ENCODE peak calls at places on chromosome X, in four cellular contexts. One of them, this sample, is unnamed.

GRCh38 chrX:135327299-135327698 is 18.0 kb downstream of the ETDC start:
- DNase-seq in HCT116: no peak
- DNase-seq in K562: no peak
- DNase-seq in HepG2: no peak
- DNase-seq in this sample: no peak

GRCh38 chrX:131322646-131323045 is 33.5 kb upstream of the IGSF1 start:
- DNase-seq in HCT116: no peak
- DNase-seq in HepG2: no peak
- DNase-seq in K562: no peak
- DNase-seq in this sample: no peak

GRCh38 chrX:144335402-144335801 is 451.5 kb downstream of the UBE2NL start:
- DNase-seq in K562: no peak
- DNase-seq in HepG2: no peak
- DNase-seq in HCT116: no peak
- DNase-seq in this sample: no peak

GRCh38 chrX:145178268-145178667 is 69.0 kb upstream of the SPANXN1 start:
- DNase-seq in HepG2: no peak
- DNase-seq in K562: peak
- DNase-seq in HCT116: no peak
- DNase-seq in this sample: no peak

GRCh38 chrX:110408949-110409588 is 50.4 kb downstream of the RTL9 start:
- DNase-seq in HCT116: no peak
- DNase-seq in K562: no peak
- DNase-seq in HepG2: no peak
- DNase-seq in this sample: no peak

GRCh38 chrX:23334871-23335599 is 386 bp downstream of the PTCHD1 start:
- DNase-seq in K562: no peak
- DNase-seq in HepG2: no peak
- DNase-seq in HCT116: no peak
- DNase-seq in this sample: no peak

GRCh38 chrX:39972340-39972739 is 125.4 kb downstream of the BCOR start:
- DNase-seq in HepG2: no peak
- DNase-seq in K562: no peak
- DNase-seq in HCT116: no peak
- DNase-seq in this sample: no peak

GRCh38 chrX:45722471-45722870 is 521.8 kb upstream of the DIPK2B start:
- DNase-seq in K562: no peak
- DNase-seq in HepG2: no peak
- DNase-seq in HCT116: no peak
- DNase-seq in this sample: no peak

GRCh38 chrX:23035493-23035892 is 35.7 kb downstream of the DDX53 start:
- DNase-seq in K562: no peak
- DNase-seq in HCT116: no peak
- DNase-seq in HepG2: no peak
- DNase-seq in this sample: no peak

GRCh38 chrX:39953027-39953426 is 144.7 kb downstream of the BCOR start:
- DNase-seq in HCT116: no peak
- DNase-seq in HepG2: no peak
- DNase-seq in K562: no peak
- DNase-seq in this sample: no peak

GRCh38 chrX:106898462-106898861 is 4.7 kb downstream of the RIPPLY1 start:
- DNase-seq in HepG2: peak
- DNase-seq in HCT116: no peak
- DNase-seq in K562: peak
- DNase-seq in this sample: no peak

GRCh38 chrX:133838761-133839676 is 146.4 kb downstream of the GPC3 start:
- DNase-seq in HepG2: no peak
- DNase-seq in K562: peak
- DNase-seq in HCT116: peak
- DNase-seq in this sample: peak

DNA sequence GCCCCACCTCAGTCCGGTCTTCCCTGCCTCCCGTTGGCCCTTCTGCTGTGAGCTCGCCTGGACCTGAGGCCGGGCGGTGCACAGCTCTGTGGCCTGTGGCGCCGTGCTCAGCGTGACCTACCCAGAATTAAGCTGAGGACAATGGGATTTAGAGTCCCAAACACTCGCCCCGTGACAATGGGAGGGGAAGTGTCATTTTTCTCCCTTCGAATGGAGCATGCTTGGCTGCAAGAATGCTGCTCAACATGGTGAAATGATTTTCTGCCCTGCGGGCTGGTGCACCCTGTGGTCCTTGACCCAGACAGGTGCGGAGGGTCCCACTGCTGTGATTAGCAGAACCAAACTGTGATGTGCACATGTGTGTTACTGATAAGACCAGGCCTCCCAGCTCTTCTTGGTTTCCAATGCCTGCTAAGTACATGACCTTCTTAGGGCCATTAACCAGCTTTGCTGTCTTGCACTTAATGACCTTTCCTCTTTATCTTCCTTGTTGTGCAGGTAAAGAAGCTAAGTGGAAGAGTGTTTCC is 772 bp downstream of the EOLA1 start:
- DNase-seq in HepG2: no peak
- DNase-seq in K562: peak
- DNase-seq in HCT116: no peak
- DNase-seq in this sample: no peak
- H3K4me3 ChIP-seq in HepG2: peak
- H3K4me3 ChIP-seq in K562: peak
- H3K4me3 ChIP-seq in HCT116: peak
- H3K4me3 ChIP-seq in this sample: peak

GRCh38 chrX:56764975-56765791 is 36.1 kb downstream of the NBDY start:
- DNase-seq in HepG2: no peak
- DNase-seq in HCT116: no peak
- DNase-seq in K562: no peak
- DNase-seq in this sample: no peak

GRCh38 chrX:56765816-56766553 is 36.9 kb downstream of the NBDY start:
- DNase-seq in HepG2: no peak
- DNase-seq in K562: no peak
- DNase-seq in HCT116: no peak
- DNase-seq in this sample: no peak

GRCh38 chrX:56763556-56764152 is 34.6 kb downstream of the NBDY start:
- DNase-seq in HCT116: no peak
- DNase-seq in HepG2: peak
- DNase-seq in K562: no peak
- DNase-seq in this sample: no peak

GRCh38 chrX:56762707-56763555 is 33.9 kb downstream of the NBDY start:
- DNase-seq in HepG2: no peak
- DNase-seq in K562: no peak
- DNase-seq in HCT116: no peak
- DNase-seq in this sample: no peak

DNA sequence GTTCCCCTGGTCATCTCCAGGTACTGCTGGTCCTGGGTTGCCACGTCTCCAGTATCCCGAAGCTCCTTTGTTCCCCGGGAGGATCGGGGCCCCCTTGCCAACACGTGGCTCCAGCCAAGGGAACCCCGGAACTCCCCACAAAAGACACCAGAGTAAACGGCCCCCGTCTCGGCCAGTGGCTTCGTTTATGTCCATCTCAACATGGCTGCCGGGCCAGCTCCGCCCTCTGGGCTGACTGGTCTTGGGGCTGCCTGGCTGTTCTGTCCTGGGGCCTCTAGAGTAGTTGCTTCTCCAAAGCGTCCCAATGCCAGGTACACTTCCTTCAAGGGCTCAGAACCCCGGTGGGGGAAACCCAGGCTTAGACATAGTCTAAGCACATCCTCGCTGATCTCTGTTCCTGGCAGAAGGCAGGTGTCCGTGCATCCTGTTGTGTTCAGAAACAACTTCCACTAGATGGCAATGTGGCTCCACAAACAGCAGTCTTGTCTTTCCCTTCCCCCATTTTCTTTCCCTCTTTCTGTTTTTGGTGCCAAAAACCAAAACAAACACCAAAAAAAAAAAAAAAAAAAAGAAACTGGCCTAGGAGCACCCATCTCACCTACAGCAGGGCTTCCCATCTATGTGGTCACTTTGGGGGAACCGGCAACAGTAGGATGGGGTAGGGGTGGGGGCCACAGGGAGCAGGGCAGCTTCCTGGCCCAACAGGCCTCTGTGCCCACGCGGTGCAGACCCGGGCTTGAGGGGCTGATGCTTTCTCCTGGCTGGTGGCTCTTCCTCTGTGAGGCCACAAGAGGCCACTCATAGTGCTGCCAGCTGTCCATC is 35.3 kb downstream of the NBDY start:
- DNase-seq in HepG2: peak
- DNase-seq in K562: peak
- DNase-seq in HCT116: peak
- DNase-seq in this sample: peak
- TF ChIP-seq TCF7L2 in HepG2: no peak
- TF ChIP-seq TCF7L2 in K562: no peak
- TF ChIP-seq TCF7L2 in HCT116: no peak
- TF ChIP-seq TCF7L2 in this sample: no peak

GRCh38 chrX:69161786-69162349 is 3.4 kb downstream of the PJA1 start:
- DNase-seq in HepG2: no peak
- DNase-seq in K562: no peak
- DNase-seq in HCT116: no peak
- DNase-seq in this sample: no peak
- H3K4me3 ChIP-seq in HepG2: no peak
- H3K4me3 ChIP-seq in K562: no peak
- H3K4me3 ChIP-seq in HCT116: no peak
- H3K4me3 ChIP-seq in this sample: no peak

GRCh38 chrX:53605004-53605403 is 81.5 kb downstream of the HUWE1 start:
- DNase-seq in K562: no peak
- DNase-seq in HepG2: no peak
- DNase-seq in HCT116: no peak
- DNase-seq in this sample: no peak
- TF ChIP-seq TCF7L2 in K562: no peak
- TF ChIP-seq TCF7L2 in HepG2: no peak
- TF ChIP-seq TCF7L2 in HCT116: no peak
- TF ChIP-seq TCF7L2 in this sample: no peak

DNA sequence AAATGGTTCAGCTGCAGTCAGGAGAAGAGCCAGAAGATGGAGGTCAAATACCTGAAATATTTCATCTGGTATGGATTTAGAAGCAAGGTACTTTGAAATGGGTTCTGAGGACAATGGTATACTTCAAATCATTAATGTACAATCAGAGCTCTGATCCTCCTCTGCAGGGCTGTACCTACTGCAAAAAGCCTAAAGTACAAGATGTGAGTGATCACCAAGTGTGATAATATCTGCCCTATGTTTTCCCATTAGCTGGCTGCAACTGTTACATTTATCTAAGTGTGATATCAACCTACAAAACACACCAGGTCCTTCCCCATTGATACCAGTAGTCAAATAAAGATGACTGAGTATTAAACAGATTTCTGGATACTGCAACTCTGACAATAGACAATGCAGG is 25.1 kb downstream of the HDX start:
- DNase-seq in HepG2: no peak
- DNase-seq in K562: no peak
- DNase-seq in HCT116: no peak
- DNase-seq in this sample: no peak
- H3K4me3 ChIP-seq in HepG2: no peak
- H3K4me3 ChIP-seq in K562: no peak
- H3K4me3 ChIP-seq in HCT116: no peak
- H3K4me3 ChIP-seq in this sample: no peak

GRCh38 chrX:78199851-78200250 is 60.4 kb upstream of the TAF9B start:
- DNase-seq in HepG2: peak
- DNase-seq in K562: peak
- DNase-seq in HCT116: peak
- DNase-seq in this sample: no peak
- TF ChIP-seq TCF7L2 in HepG2: no peak
- TF ChIP-seq TCF7L2 in K562: no peak
- TF ChIP-seq TCF7L2 in HCT116: no peak
- TF ChIP-seq TCF7L2 in this sample: no peak

GRCh38 chrX:47413179-47413594 is 42.8 kb downstream of the ZNF157 start:
- DNase-seq in HCT116: no peak
- DNase-seq in K562: no peak
- DNase-seq in HepG2: no peak
- DNase-seq in this sample: no peak
- H3K4me3 ChIP-seq in HCT116: no peak
- H3K4me3 ChIP-seq in K562: no peak
- H3K4me3 ChIP-seq in HepG2: no peak
- H3K4me3 ChIP-seq in this sample: no peak

DNA sequence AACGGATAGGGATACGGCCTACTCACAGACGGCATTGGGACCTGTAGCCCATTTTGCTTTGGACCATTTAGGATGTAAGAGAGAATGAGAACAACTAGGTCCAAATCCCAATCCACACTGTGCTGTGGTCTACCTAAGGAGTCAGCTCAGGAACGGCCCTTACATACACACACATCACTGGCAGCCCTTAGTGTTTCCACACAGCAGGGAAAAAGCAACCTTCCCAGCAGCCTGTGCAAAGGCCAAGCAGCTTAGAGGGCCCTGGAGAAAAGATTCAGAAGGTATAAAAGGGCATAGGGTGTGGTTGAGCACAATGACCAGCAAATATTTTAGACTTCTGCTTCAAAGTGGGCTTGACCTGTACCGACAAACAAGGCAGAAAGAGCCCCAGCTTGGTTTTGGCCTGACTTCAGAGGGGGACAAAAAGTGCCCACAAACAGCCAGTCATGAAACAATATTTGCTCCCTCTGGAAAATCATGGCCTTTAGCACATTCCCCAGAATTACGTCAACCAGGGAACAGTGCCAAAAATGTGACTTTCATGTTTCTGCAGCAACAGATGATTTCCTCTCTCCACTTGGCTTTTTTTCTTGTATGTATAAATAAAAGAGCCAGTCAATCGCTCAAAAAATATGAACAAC is 359.5 kb upstream of the FGF16 start:
- DNase-seq in HepG2: peak
- DNase-seq in K562: no peak
- DNase-seq in HCT116: no peak
- DNase-seq in this sample: no peak
- TF ChIP-seq TCF7L2 in HepG2: peak
- TF ChIP-seq TCF7L2 in K562: no peak
- TF ChIP-seq TCF7L2 in HCT116: no peak
- TF ChIP-seq TCF7L2 in this sample: no peak

DNA sequence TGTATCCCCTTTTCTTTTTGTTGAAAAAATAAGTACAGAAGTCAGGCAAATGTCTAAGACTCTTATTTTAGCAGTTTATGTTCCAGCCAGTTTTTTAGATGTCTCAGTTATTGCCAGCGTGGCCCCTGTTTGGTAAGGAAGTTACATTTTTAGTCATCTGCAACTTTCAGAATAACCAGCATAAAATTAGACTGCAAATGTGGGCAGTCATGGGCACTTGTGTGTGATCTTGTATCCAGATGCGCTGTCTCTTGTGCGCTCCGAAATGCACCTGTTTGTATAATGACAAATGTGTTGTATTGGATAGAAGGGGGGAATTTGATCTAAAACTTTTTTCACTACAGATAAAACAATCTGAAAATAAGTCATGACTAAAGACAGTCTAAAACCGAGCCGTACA is 44.3 kb upstream of the CLCN4 start:
- DNase-seq in HepG2: no peak
- DNase-seq in K562: no peak
- DNase-seq in HCT116: no peak
- DNase-seq in this sample: no peak
- H3K4me3 ChIP-seq in HepG2: no peak
- H3K4me3 ChIP-seq in K562: no peak
- H3K4me3 ChIP-seq in HCT116: no peak
- H3K4me3 ChIP-seq in this sample: no peak